ENCODE peak calls at places on chromosomes 12 and 14, in ten cellular contexts. One of them, this sample, is unnamed.

GRCh38 chr12:44031472-44032185 is 195.7 kb downstream of the TMEM117 start:
- DNase-seq in iPS-NIHi11: no peak
- DNase-seq in T-helper 2 cell: no peak
- DNase-seq in psoas muscle: no peak
- DNase-seq in CD8-positive, alpha-beta memory T cell: no peak
- DNase-seq in endothelial cell of umbilical vein: no peak
- DNase-seq in CD4-positive, CD25-positive, alpha-beta regulatory T cell: no peak
- DNase-seq in astrocyte of the spinal cord: no peak
- DNase-seq in stimulated activated CD8-positive, alpha-beta memory T cell treated with anti-CD3 and anti-CD28 coated beads, Interleukin-4, amount 100 ng/mL, for 1 hour: no peak
- DNase-seq in NCI-H510A treated with DMSO at 0.1 percent for 48 hours: no peak
- DNase-seq in this sample: no peak

GRCh38 chr12:39441963-39442894 is 691 bp downstream of the KIF21A start:
- DNase-seq in iPS-NIHi11: peak
- DNase-seq in T-helper 2 cell: peak
- DNase-seq in psoas muscle: peak
- DNase-seq in CD8-positive, alpha-beta memory T cell: peak
- DNase-seq in endothelial cell of umbilical vein: peak
- DNase-seq in CD4-positive, CD25-positive, alpha-beta regulatory T cell: no peak
- DNase-seq in astrocyte of the spinal cord: peak
- DNase-seq in stimulated activated CD8-positive, alpha-beta memory T cell treated with anti-CD3 and anti-CD28 coated beads, Interleukin-4, amount 100 ng/mL, for 1 hour: peak
- DNase-seq in NCI-H510A treated with DMSO at 0.1 percent for 48 hours: peak
- DNase-seq in this sample: peak

GRCh38 chr12:7130537-7130790 is 293 bp downstream of the CLSTN3 start:
- DNase-seq in iPS-NIHi11: no peak
- DNase-seq in T-helper 2 cell: no peak
- DNase-seq in psoas muscle: no peak
- DNase-seq in CD8-positive, alpha-beta memory T cell: no peak
- DNase-seq in endothelial cell of umbilical vein: no peak
- DNase-seq in CD4-positive, CD25-positive, alpha-beta regulatory T cell: no peak
- DNase-seq in astrocyte of the spinal cord: no peak
- DNase-seq in stimulated activated CD8-positive, alpha-beta memory T cell treated with anti-CD3 and anti-CD28 coated beads, Interleukin-4, amount 100 ng/mL, for 1 hour: no peak
- DNase-seq in NCI-H510A treated with DMSO at 0.1 percent for 48 hours: no peak
- DNase-seq in this sample: no peak

GRCh38 chr14:65850429-65851145 is 438.1 kb downstream of the FUT8 start:
- DNase-seq in iPS-NIHi11: no peak
- DNase-seq in T-helper 2 cell: peak
- DNase-seq in psoas muscle: no peak
- DNase-seq in CD8-positive, alpha-beta memory T cell: peak
- DNase-seq in endothelial cell of umbilical vein: no peak
- DNase-seq in CD4-positive, CD25-positive, alpha-beta regulatory T cell: peak
- DNase-seq in astrocyte of the spinal cord: no peak
- DNase-seq in stimulated activated CD8-positive, alpha-beta memory T cell treated with anti-CD3 and anti-CD28 coated beads, Interleukin-4, amount 100 ng/mL, for 1 hour: peak
- DNase-seq in NCI-H510A treated with DMSO at 0.1 percent for 48 hours: no peak
- DNase-seq in this sample: peak

GRCh38 chr12:120413901-120414695 is 23.8 kb upstream of the COX6A1 start:
- DNase-seq in iPS-NIHi11: peak
- DNase-seq in T-helper 2 cell: no peak
- DNase-seq in psoas muscle: no peak
- DNase-seq in CD8-positive, alpha-beta memory T cell: no peak
- DNase-seq in endothelial cell of umbilical vein: no peak
- DNase-seq in CD4-positive, CD25-positive, alpha-beta regulatory T cell: no peak
- DNase-seq in astrocyte of the spinal cord: no peak
- DNase-seq in stimulated activated CD8-positive, alpha-beta memory T cell treated with anti-CD3 and anti-CD28 coated beads, Interleukin-4, amount 100 ng/mL, for 1 hour: no peak
- DNase-seq in NCI-H510A treated with DMSO at 0.1 percent for 48 hours: no peak
- DNase-seq in this sample: no peak

GRCh38 chr12:80441921-80442320 is 2.1 kb upstream of the PTPRQ start:
- DNase-seq in iPS-NIHi11: no peak
- DNase-seq in T-helper 2 cell: no peak
- DNase-seq in psoas muscle: no peak
- DNase-seq in CD8-positive, alpha-beta memory T cell: no peak
- DNase-seq in endothelial cell of umbilical vein: peak
- DNase-seq in CD4-positive, CD25-positive, alpha-beta regulatory T cell: no peak
- DNase-seq in astrocyte of the spinal cord: peak
- DNase-seq in stimulated activated CD8-positive, alpha-beta memory T cell treated with anti-CD3 and anti-CD28 coated beads, Interleukin-4, amount 100 ng/mL, for 1 hour: no peak
- DNase-seq in NCI-H510A treated with DMSO at 0.1 percent for 48 hours: no peak
- DNase-seq in this sample: no peak

GRCh38 chr14:76782115-76782884 is 21.0 kb downstream of the VASH1 start:
- DNase-seq in iPS-NIHi11: no peak
- DNase-seq in T-helper 2 cell: no peak
- DNase-seq in psoas muscle: no peak
- DNase-seq in CD8-positive, alpha-beta memory T cell: no peak
- DNase-seq in endothelial cell of umbilical vein: no peak
- DNase-seq in CD4-positive, CD25-positive, alpha-beta regulatory T cell: no peak
- DNase-seq in astrocyte of the spinal cord: no peak
- DNase-seq in stimulated activated CD8-positive, alpha-beta memory T cell treated with anti-CD3 and anti-CD28 coated beads, Interleukin-4, amount 100 ng/mL, for 1 hour: no peak
- DNase-seq in NCI-H510A treated with DMSO at 0.1 percent for 48 hours: no peak
- DNase-seq in this sample: no peak

GRCh38 chr14:68730811-68731425 is 61.9 kb downstream of the ZFP36L1 start:
- DNase-seq in iPS-NIHi11: peak
- DNase-seq in T-helper 2 cell: no peak
- DNase-seq in psoas muscle: no peak
- DNase-seq in CD8-positive, alpha-beta memory T cell: no peak
- DNase-seq in endothelial cell of umbilical vein: no peak
- DNase-seq in CD4-positive, CD25-positive, alpha-beta regulatory T cell: no peak
- DNase-seq in astrocyte of the spinal cord: no peak
- DNase-seq in stimulated activated CD8-positive, alpha-beta memory T cell treated with anti-CD3 and anti-CD28 coated beads, Interleukin-4, amount 100 ng/mL, for 1 hour: no peak
- DNase-seq in NCI-H510A treated with DMSO at 0.1 percent for 48 hours: no peak
- DNase-seq in this sample: no peak

GRCh38 chr12:80016684-80017083 is 81.8 kb upstream of the PPP1R12A start:
- DNase-seq in iPS-NIHi11: no peak
- DNase-seq in T-helper 2 cell: no peak
- DNase-seq in psoas muscle: no peak
- DNase-seq in CD8-positive, alpha-beta memory T cell: no peak
- DNase-seq in endothelial cell of umbilical vein: no peak
- DNase-seq in CD4-positive, CD25-positive, alpha-beta regulatory T cell: no peak
- DNase-seq in astrocyte of the spinal cord: no peak
- DNase-seq in stimulated activated CD8-positive, alpha-beta memory T cell treated with anti-CD3 and anti-CD28 coated beads, Interleukin-4, amount 100 ng/mL, for 1 hour: no peak
- DNase-seq in NCI-H510A treated with DMSO at 0.1 percent for 48 hours: no peak
- DNase-seq in this sample: no peak

GRCh38 chr12:89373772-89374572 is 21.7 kb upstream of the DUSP6 start:
- DNase-seq in iPS-NIHi11: no peak
- DNase-seq in T-helper 2 cell: no peak
- DNase-seq in psoas muscle: no peak
- DNase-seq in CD8-positive, alpha-beta memory T cell: no peak
- DNase-seq in endothelial cell of umbilical vein: peak
- DNase-seq in CD4-positive, CD25-positive, alpha-beta regulatory T cell: no peak
- DNase-seq in astrocyte of the spinal cord: peak
- DNase-seq in stimulated activated CD8-positive, alpha-beta memory T cell treated with anti-CD3 and anti-CD28 coated beads, Interleukin-4, amount 100 ng/mL, for 1 hour: no peak
- DNase-seq in NCI-H510A treated with DMSO at 0.1 percent for 48 hours: no peak
- DNase-seq in this sample: no peak

GRCh38 chr14:58690801-58691516 is 53.2 kb downstream of the DACT1 start:
- DNase-seq in iPS-NIHi11: no peak
- DNase-seq in T-helper 2 cell: no peak
- DNase-seq in psoas muscle: no peak
- DNase-seq in CD8-positive, alpha-beta memory T cell: no peak
- DNase-seq in endothelial cell of umbilical vein: no peak
- DNase-seq in CD4-positive, CD25-positive, alpha-beta regulatory T cell: no peak
- DNase-seq in astrocyte of the spinal cord: no peak
- DNase-seq in stimulated activated CD8-positive, alpha-beta memory T cell treated with anti-CD3 and anti-CD28 coated beads, Interleukin-4, amount 100 ng/mL, for 1 hour: no peak
- DNase-seq in NCI-H510A treated with DMSO at 0.1 percent for 48 hours: peak
- DNase-seq in this sample: no peak

GRCh38 chr14:94562941-94563883 is 2.0 kb downstream of the SERPINA4 start:
- DNase-seq in iPS-NIHi11: no peak
- DNase-seq in T-helper 2 cell: no peak
- DNase-seq in psoas muscle: no peak
- DNase-seq in CD8-positive, alpha-beta memory T cell: no peak
- DNase-seq in endothelial cell of umbilical vein: no peak
- DNase-seq in CD4-positive, CD25-positive, alpha-beta regulatory T cell: no peak
- DNase-seq in astrocyte of the spinal cord: no peak
- DNase-seq in stimulated activated CD8-positive, alpha-beta memory T cell treated with anti-CD3 and anti-CD28 coated beads, Interleukin-4, amount 100 ng/mL, for 1 hour: no peak
- DNase-seq in NCI-H510A treated with DMSO at 0.1 percent for 48 hours: no peak
- DNase-seq in this sample: no peak

GRCh38 chr12:58961906-58962305 is 41.6 kb upstream of the LRIG3 start:
- DNase-seq in iPS-NIHi11: no peak
- DNase-seq in T-helper 2 cell: no peak
- DNase-seq in psoas muscle: no peak
- DNase-seq in CD8-positive, alpha-beta memory T cell: no peak
- DNase-seq in endothelial cell of umbilical vein: peak
- DNase-seq in CD4-positive, CD25-positive, alpha-beta regulatory T cell: no peak
- DNase-seq in astrocyte of the spinal cord: no peak
- DNase-seq in stimulated activated CD8-positive, alpha-beta memory T cell treated with anti-CD3 and anti-CD28 coated beads, Interleukin-4, amount 100 ng/mL, for 1 hour: no peak
- DNase-seq in NCI-H510A treated with DMSO at 0.1 percent for 48 hours: no peak
- DNase-seq in this sample: no peak

GRCh38 chr12:108833757-108834472 is 23.5 kb downstream of the SSH1 start:
- DNase-seq in iPS-NIHi11: no peak
- DNase-seq in T-helper 2 cell: no peak
- DNase-seq in psoas muscle: peak
- DNase-seq in CD8-positive, alpha-beta memory T cell: no peak
- DNase-seq in endothelial cell of umbilical vein: no peak
- DNase-seq in CD4-positive, CD25-positive, alpha-beta regulatory T cell: no peak
- DNase-seq in astrocyte of the spinal cord: peak
- DNase-seq in stimulated activated CD8-positive, alpha-beta memory T cell treated with anti-CD3 and anti-CD28 coated beads, Interleukin-4, amount 100 ng/mL, for 1 hour: no peak
- DNase-seq in NCI-H510A treated with DMSO at 0.1 percent for 48 hours: no peak
- DNase-seq in this sample: no peak